ENCODE peak calls at places on chromosomes 13 and 19, in six cellular contexts. D is A549, K is lower lobe of right lung, H is body of pancreas, Q is WTC11, P is left ventricle myocardium superior. R is an unnamed sample.

GRCh38 chr13:42255854-42256253 is 16.1 kb upstream of the AKAP11 start:
- DNase-seq in D (no peak), K (no peak), H (no peak), Q (no peak), P (no peak), R (no peak)

GRCh38 chr13:25692156-25692555 is 320.4 kb downstream of the ATP8A2 start:
- DNase-seq in D (no peak), K (no peak), H (no peak), Q (no peak), P (no peak), R (peak)

GRCh38 chr19:40586611-40587010 is 9.9 kb downstream of the SHKBP1 start:
- DNase-seq in D (no peak), K (no peak), H (no peak), Q (no peak), P (peak), R (no peak)

GRCh38 chr13:71864981-71865857 is 1.8 kb downstream of the DACH1 start:
- DNase-seq in D (no peak), K (peak), H (peak), Q (peak), P (peak), R (peak)

GRCh38 chr13:92461402-92461801 is 765.2 kb upstream of the GPC6 start:
- DNase-seq in D (no peak), K (no peak), H (no peak), Q (no peak), P (no peak), R (no peak)

GRCh38 chr13:68550330-68550729 is 1320.2 kb upstream of the PCDH9 start:
- DNase-seq in D (no peak), K (no peak), H (no peak), Q (no peak), P (no peak), R (no peak)

GRCh38 chr19:37942516-37942902 is 35.5 kb downstream of the SIPA1L3 start:
- DNase-seq in D (no peak), K (no peak), H (no peak), Q (no peak), P (no peak), R (no peak)

GRCh38 chr13:113425931-113426590 is 27.2 kb downstream of the ADPRHL1 start:
- DNase-seq in D (no peak), K (no peak), H (no peak), Q (peak), P (no peak), R (no peak)

GRCh38 chr19:18863843-18864362 is 32.1 kb downstream of the CERS1 start:
- DNase-seq in D (no peak), K (peak), H (peak), Q (no peak), P (no peak), R (no peak)

GRCh38 chr19:34274827-34275625 is 20.7 kb downstream of the GARRE1 start:
- DNase-seq in D (no peak), K (no peak), H (no peak), Q (no peak), P (no peak), R (no peak)

GRCh38 chr19:50046649-50047503 is 21.1 kb downstream of the ZNF473 start:
- DNase-seq in D (peak), K (peak), H (peak), Q (peak), P (peak), R (peak)

GRCh38 chr19:4518345-4519171 is at the start of gene PLIN4:
- DNase-seq in D (peak), K (no peak), H (peak), Q (peak), P (peak), R (no peak)

GRCh38 chr19:48478339-48479061 is 9.3 kb downstream of the CYTH2 start:
- DNase-seq in D (no peak), K (no peak), H (no peak), Q (no peak), P (no peak), R (no peak)

GRCh38 chr13:21033866-21034601 is 27.4 kb downstream of the LATS2 start:
- DNase-seq in D (no peak), K (no peak), H (peak), Q (no peak), P (peak), R (no peak)

GRCh38 chr13:66689037-66689619 is 541.0 kb downstream of the PCDH9 start:
- DNase-seq in D (peak), K (no peak), H (no peak), Q (no peak), P (no peak), R (no peak)

GRCh38 chr13:94602467-94602866 is 810 bp downstream of the GPR180 start:
- DNase-seq in D (no peak), K (no peak), H (no peak), Q (no peak), P (no peak), R (no peak)

GRCh38 chr13:71290963-71291937 is 575.8 kb downstream of the DACH1 start:
- DNase-seq in D (peak), K (no peak), H (peak), Q (no peak), P (no peak), R (no peak)

GRCh38 chr13:98677398-98677797 is 75.1 kb downstream of the SLC15A1 start:
- DNase-seq in D (no peak), K (no peak), H (no peak), Q (no peak), P (no peak), R (no peak)

GRCh38 chr13:109500146-109500773 is 286.1 kb downstream of the IRS2 start:
- DNase-seq in D (peak), K (no peak), H (no peak), Q (peak), P (no peak), R (peak)

GRCh38 chr13:26562538-26562890 is 5.0 kb downstream of the WASF3 start:
- DNase-seq in D (no peak), K (no peak), H (no peak), Q (no peak), P (no peak), R (no peak)

GRCh38 chr13:30341815-30342570 is 34.6 kb upstream of the KATNAL1 start:
- DNase-seq in D (no peak), K (peak), H (peak), Q (no peak), P (peak), R (no peak)

GRCh38 chr19:33376423-33376822 is 2.9 kb downstream of the CEBPG start:
- DNase-seq in D (peak), K (no peak), H (peak), Q (no peak), P (peak), R (no peak)

GRCh38 chr19:18672606-18673337 is 10.7 kb upstream of the CRTC1 start:
- DNase-seq in D (peak), K (no peak), H (no peak), Q (no peak), P (peak), R (peak)

GRCh38 chr19:32718286-32718685 is 1.3 kb upstream of the TDRD12 start:
- DNase-seq in D (no peak), K (no peak), H (no peak), Q (no peak), P (no peak), R (peak)

GRCh38 chr19:18519962-18520847 is 1.7 kb downstream of the ELL start:
- DNase-seq in D (peak), K (no peak), H (peak), Q (peak), P (peak), R (peak)

GRCh38 chr19:36547001-36547732 is 19.1 kb upstream of the ZNF260 start:
- DNase-seq in D (peak), K (no peak), H (no peak), Q (no peak), P (no peak), R (no peak)

GRCh38 chr13:97116754-97117153 is 105.4 kb upstream of the MBNL2 start:
- DNase-seq in D (no peak), K (no peak), H (peak), Q (no peak), P (no peak), R (peak)

GRCh38 chr13:24023073-24023472 is 125.8 kb upstream of the C1QTNF9B start:
- DNase-seq in D (no peak), K (no peak), H (no peak), Q (no peak), P (no peak), R (no peak)

GRCh38 chr19:38355728-38356725 is 18.3 kb upstream of the PSMD8 start:
- DNase-seq in D (no peak), K (no peak), H (no peak), Q (no peak), P (no peak), R (no peak)

GRCh38 chr19:19259741-19260140 is 13.4 kb downstream of the TM6SF2 start:
- DNase-seq in D (peak), K (no peak), H (no peak), Q (peak), P (no peak), R (peak)

GRCh38 chr19:1360818-1361461 is 22.8 kb upstream of the NDUFS7 start:
- DNase-seq in D (no peak), K (no peak), H (peak), Q (no peak), P (peak), R (peak)

GRCh38 chr19:37988758-37989635 is 82.0 kb downstream of the SIPA1L3 start:
- DNase-seq in D (no peak), K (peak), H (no peak), Q (peak), P (no peak), R (peak)

GRCh38 chr13:110702591-110703526 is 3.1 kb downstream of the CARS2 start:
- DNase-seq in D (no peak), K (no peak), H (no peak), Q (no peak), P (no peak), R (no peak)